ENCODE peak calls at places on chromosomes 3 and 15, in eight cellular contexts. L, V, I, M, S, N, Q and C are unnamed samples.

GRCh38 chr15:20348900-20349773 is 192.5 kb downstream of the GOLGA6L6 start:
- DNase-seq in L (no peak), V (peak; percentile 19), S (peak; percentile 20), N (no peak), M (peak; percentile 13), I (no peak), Q (no peak), C (peak; percentile 37)

GRCh38 chr3:66076861-66077495 is 38.3 kb upstream of the MAGI1 start:
- DNase-seq in N (no peak), L (no peak), S (no peak), Q (no peak), V (no peak), I (no peak), M (no peak), C (no peak)

GRCh38 chr3:16793321-16793720 is 91.4 kb upstream of the PLCL2 start:
- DNase-seq in N (no peak), S (no peak), L (no peak), Q (no peak), M (no peak), V (no peak), I (no peak), C (no peak)

GRCh38 chr15:83030021-83030420 is 18.6 kb upstream of the C15orf40 start:
- DNase-seq in S (no peak), M (no peak), L (no peak), V (no peak), N (no peak), Q (no peak), I (no peak), C (no peak)

GRCh38 chr3:46830801-46831200 is 32.4 kb downstream of the MYL3 start:
- DNase-seq in S (no peak), I (no peak), L (no peak), V (no peak), M (no peak), N (no peak), Q (no peak), C (no peak)

GRCh38 chr15:80367094-80367493 is 37.1 kb upstream of the ARNT2 start:
- DNase-seq in N (no peak), I (no peak), S (no peak), V (no peak), L (no peak), M (no peak), Q (no peak), C (no peak)

GRCh38 chr3:13045245-13045903 is 27.9 kb downstream of the IQSEC1 start:
- DNase-seq in N (no peak), S (no peak), I (no peak), Q (no peak), L (no peak), M (no peak), V (no peak), C (no peak)

GRCh38 chr15:61315471-61315870 is 86.4 kb upstream of the RORA start:
- DNase-seq in M (no peak), I (no peak), L (no peak), N (no peak), S (no peak), Q (peak; percentile 31), V (no peak), C (no peak)

GRCh38 chr15:69391046-69391757 is 22.9 kb upstream of the KIF23 start:
- DNase-seq in S (no peak), I (no peak), V (no peak), N (no peak), M (peak; percentile 45), L (no peak), Q (no peak), C (no peak)

GRCh38 chr3:163779396-163780344 is 1298.6 kb downstream of the SI start:
- DNase-seq in N (no peak), L (no peak), Q (no peak), V (no peak), S (no peak), M (no peak), I (no peak), C (no peak)